ENCODE peak calls at places on chromosomes 1 and 21, in four cellular contexts. L is Panc1, G is K562, S is HepG2. E is an unnamed sample.

GRCh38 chr1:92487078-92487605 is 417 bp upstream of the GFI1 start:
- DNase-seq in G (no peak), L (no peak), S (no peak), E (no peak)

GRCh38 chr1:206633708-206634121 is 1.6 kb upstream of the DYRK3 start:
- DNase-seq in S (no peak), G (no peak), L (peak; percentile 81), E (no peak)

GRCh38 chr21:37983336-37984095 is 67.3 kb upstream of the KCNJ6 start:
- DNase-seq in L (no peak), S (no peak), G (no peak), E (no peak)

GRCh38 chr1:114289321-114289720 is 135.7 kb upstream of the SYT6 start:
- DNase-seq in S (no peak), L (no peak), G (no peak), E (no peak)

GRCh38 chr1:157274698-157275534 is 136.7 kb upstream of the ETV3 start:
- DNase-seq in G (peak; percentile 33), L (no peak), S (no peak), E (no peak)

GRCh38 chr1:240709676-240710075 is 97.7 kb upstream of the GREM2 start:
- DNase-seq in S (no peak), G (no peak), L (no peak), E (no peak)

GRCh38 chr1:229094476-229095311 is 176.2 kb upstream of the RAB4A start:
- DNase-seq in S (no peak), G (no peak), L (no peak), E (no peak)

GRCh38 chr1:185478878-185479277 is 161.8 kb upstream of the IVNS1ABP start:
- DNase-seq in L (no peak), S (no peak), G (no peak), E (no peak)

GRCh38 chr1:12406218-12407021 is 176.6 kb downstream of the VPS13D start:
- DNase-seq in S (peak; percentile 85), G (no peak), L (no peak), E (no peak)

GRCh38 chr1:45146833-45147232 is 59.6 kb downstream of the ZSWIM5 start:
- DNase-seq in L (no peak), S (no peak), G (no peak), E (no peak)

GRCh38 chr1:214446772-214447556 is 104.4 kb downstream of the PTPN14 start:
- DNase-seq in L (peak; percentile 85), S (peak; percentile 85), G (no peak), E (peak; percentile 93)

GRCh38 chr1:228181105-228181504 is 15.5 kb downstream of the IBA57 start:
- DNase-seq in G (no peak), S (no peak), L (no peak), E (no peak)

GRCh38 chr1:83639785-83640184 is 359.1 kb downstream of the TTLL7 start:
- DNase-seq in L (no peak), S (no peak), G (no peak), E (no peak)

GRCh38 chr1:44672956-44673674 is 1.2 kb downstream of the TMEM53 start:
- DNase-seq in S (no peak), L (no peak), G (no peak), E (no peak)

GRCh38 chr1:21097744-21098143 is 79.0 kb downstream of the EIF4G3 start:
- DNase-seq in S (no peak), G (no peak), L (no peak), E (no peak)

GRCh38 chr1:48007044-48007443 is 9.9 kb upstream of the TRABD2B start:
- DNase-seq in G (no peak), S (peak; percentile 4), L (no peak), E (no peak)

GRCh38 chr1:23485002-23485332 is 988 bp upstream of the ASAP3 start:
- DNase-seq in L (no peak), G (peak; percentile 40), S (no peak), E (no peak)

GRCh38 chr21:38990424-38990794 is 184.7 kb downstream of the ETS2 start:
- DNase-seq in S (peak; percentile 61), L (no peak), G (no peak), E (no peak)

GRCh38 chr1:63909511-63909910 is 135.7 kb downstream of the ROR1 start:
- DNase-seq in L (no peak), S (no peak), G (no peak), E (no peak)

GRCh38 chr1:238951809-238952208 is 434.6 kb upstream of the CHRM3 start:
- DNase-seq in S (no peak), L (peak; percentile 50), G (no peak), E (no peak)

GRCh38 chr1:203200059-203200553 is 13.6 kb upstream of the CHI3L1 start:
- DNase-seq in S (peak; percentile 32), L (no peak), G (no peak), E (no peak)

GRCh38 chr1:209567788-209568187 is 15.7 kb upstream of the CAMK1G start:
- DNase-seq in S (no peak), G (no peak), L (no peak), E (no peak)

GRCh38 chr1:180722586-180722985 is 90.8 kb downstream of the XPR1 start:
- DNase-seq in L (no peak), G (no peak), S (no peak), E (no peak)

GRCh38 chr1:207826557-207827487 is 75.0 kb downstream of the CD46 start:
- DNase-seq in S (peak; percentile 90), G (no peak), L (no peak), E (no peak)

GRCh38 chr1:41537257-41537656 is 52.8 kb upstream of the EDN2 start:
- DNase-seq in G (no peak), S (no peak), L (no peak), E (no peak)

GRCh38 chr1:6419397-6419802 is 319 bp downstream of the HES2 start:
- DNase-seq in S (no peak), G (no peak), L (no peak), E (no peak)

GRCh38 chr21:16535100-16535418 is 805.3 kb downstream of the USP25 start:
- DNase-seq in L (no peak), G (no peak), S (no peak), E (no peak)

GRCh38 chr1:151545542-151545941 is 5.4 kb downstream of the TUFT1 start:
- DNase-seq in S (no peak), L (no peak), G (no peak), E (no peak)

GRCh38 chr1:170931650-170932049 is 3.7 kb upstream of the MROH9 start:
- DNase-seq in S (no peak), G (no peak), L (no peak), E (no peak)

GRCh38 chr1:38047603-38048146 is 1.1 kb upstream of the POU3F1 start:
- DNase-seq in S (no peak), L (no peak), G (no peak), E (no peak)

GRCh38 chr1:43048601-43049011 is 89.9 kb upstream of the SLC2A1 start:
- DNase-seq in L (no peak), G (no peak), S (no peak), E (no peak)

GRCh38 chr1:57494679-57495078 is 70.8 kb upstream of the DAB1 start:
- DNase-seq in G (no peak), S (no peak), L (no peak), E (no peak)

GRCh38 chr21:38333290-38334272 is 76.8 kb downstream of the KCNJ15 start:
- DNase-seq in S (no peak), G (no peak), L (no peak), E (no peak)

GRCh38 chr1:43666608-43667007 is 16.7 kb downstream of the KDM4A start:
- DNase-seq in S (no peak), L (no peak), G (no peak), E (no peak)

GRCh38 chr1:3594706-3595377 is 16.5 kb downstream of the MEGF6 start:
- DNase-seq in S (no peak), L (no peak), G (no peak), E (no peak)

GRCh38 chr1:29646161-29646775 is 409.9 kb downstream of the PTPRU start:
- DNase-seq in S (no peak), L (no peak), G (no peak), E (no peak)

GRCh38 chr1:201345081-201345355 is 32.5 kb downstream of the TNNT2 start:
- DNase-seq in G (no peak), L (no peak), S (no peak), E (no peak)

GRCh38 chr1:31795096-31795675 is 20.6 kb downstream of the SPOCD1 start:
- DNase-seq in S (no peak), L (no peak), G (no peak), E (no peak)

GRCh38 chr1:33347650-33347992 is 26.7 kb upstream of the A3GALT2 start:
- DNase-seq in S (peak; percentile 61), L (no peak), G (no peak), E (no peak)

GRCh38 chr1:221510793-221511503 is 230.9 kb downstream of the DUSP10 start:
- DNase-seq in S (no peak), G (no peak), L (no peak), E (no peak)

GRCh38 chr1:231603598-231604275 is 22.9 kb upstream of the DISC1 start:
- DNase-seq in G (peak; percentile 53), L (peak; percentile 54), S (peak; percentile 69), E (peak; percentile 51)
- TF ChIP-seq TCF7L2 in G (no peak), L (no peak), S (no peak), E (no peak)

GRCh38 chr1:65254320-65255087 is 54.8 kb upstream of the DNAJC6 start:
- DNase-seq in G (peak; percentile 96), L (no peak), S (peak; percentile 38), E (peak; percentile 42)
- TF ChIP-seq TCF7L2 in G (no peak), L (no peak), S (no peak), E (no peak)

DNA sequence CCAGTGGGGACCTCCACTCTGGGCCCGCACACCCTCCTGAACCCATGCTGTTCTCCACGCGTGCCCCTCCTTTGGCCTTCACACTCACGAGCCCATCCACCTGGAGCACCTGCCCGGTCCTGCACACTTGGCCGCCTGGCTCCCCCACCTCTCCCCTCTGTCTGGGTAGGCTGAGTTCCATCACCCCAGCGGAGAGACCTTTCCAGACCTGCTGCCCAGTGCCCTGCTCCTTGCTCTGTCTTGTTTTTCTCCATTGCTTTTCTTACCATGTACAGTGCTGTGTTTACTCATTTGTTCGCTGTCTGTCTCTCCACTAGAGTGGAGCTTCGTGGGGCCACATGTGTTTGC is 351.0 kb upstream of the VAMP3 start:
- DNase-seq in L (no peak), G (no peak), S (no peak), E (no peak)
- TF ChIP-seq TCF7L2 in L (no peak), G (no peak), S (no peak), E (no peak)

DNA sequence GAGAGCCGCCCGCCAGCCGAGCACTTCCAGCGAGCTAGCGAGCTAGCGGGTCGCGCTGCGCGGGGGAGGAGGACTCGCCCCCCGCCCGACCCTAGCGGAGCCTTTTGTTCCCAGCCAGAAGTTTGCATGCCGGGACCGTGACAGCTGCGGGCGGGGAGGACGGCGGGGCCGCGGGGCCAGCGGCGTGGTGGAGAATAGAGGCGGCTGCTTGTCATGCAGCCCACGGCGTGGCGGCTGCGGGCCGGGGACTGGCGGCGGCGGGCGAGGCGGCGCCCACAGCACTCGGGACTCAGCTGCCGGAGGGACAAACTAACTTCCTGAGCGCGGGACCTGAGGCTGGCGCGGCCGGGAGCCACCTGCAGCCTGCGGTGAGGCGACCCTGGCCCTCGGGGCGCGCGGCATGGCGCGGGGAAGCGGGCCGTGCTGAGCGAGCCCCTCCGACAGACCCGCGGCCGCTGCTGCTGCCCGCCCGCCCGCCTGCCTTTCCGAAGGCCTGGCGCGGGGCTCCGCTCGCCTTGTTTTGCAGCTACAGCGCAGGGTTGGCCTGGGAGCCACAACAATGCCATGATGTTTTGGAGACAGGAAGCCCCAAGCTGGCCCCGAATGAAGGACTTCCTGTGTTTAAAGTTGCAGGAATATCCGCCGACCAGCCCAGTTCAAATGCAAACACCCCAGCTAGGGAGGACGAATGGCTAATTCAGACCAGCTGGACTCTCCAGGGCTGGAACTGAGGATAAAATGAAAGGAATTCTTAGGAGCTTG is 82.2 kb upstream of the BMP8A start:
- DNase-seq in G (no peak), S (peak; percentile 72), L (no peak), E (no peak)
- TF ChIP-seq TCF7L2 in G (no peak), S (no peak), L (no peak), E (peak; percentile 10)

GRCh38 chr1:96096138-96097011 is 625.2 kb upstream of the PTBP2 start:
- DNase-seq in S (no peak), L (no peak), G (no peak), E (no peak)
- TF ChIP-seq TCF7L2 in S (no peak), L (no peak), G (no peak), E (no peak)